ENCODE peak calls at places on chromosomes 7 and 10, in six cellular contexts. One of them, this sample, is unnamed.

GRCh38 chr7:12581897-12582296 is 11.4 kb downstream of the SCIN start:
- DNase-seq in K562: no peak
- DNase-seq in GM12878: no peak
- DNase-seq in HepG2: no peak
- DNase-seq in H1: no peak
- DNase-seq in SK-N-SH: no peak
- DNase-seq in this sample: no peak

GRCh38 chr7:159136442-159136841 is 8.2 kb downstream of the VIPR2 start:
- DNase-seq in H1: no peak
- DNase-seq in HepG2: no peak
- DNase-seq in GM12878: no peak
- DNase-seq in SK-N-SH: no peak
- DNase-seq in K562: no peak
- DNase-seq in this sample: no peak

GRCh38 chr10:58743466-58744115 is 230.9 kb downstream of the BICC1 start:
- DNase-seq in GM12878: no peak
- DNase-seq in K562: no peak
- DNase-seq in SK-N-SH: peak
- DNase-seq in HepG2: no peak
- DNase-seq in H1: no peak
- DNase-seq in this sample: no peak

GRCh38 chr10:8183241-8183704 is 128.8 kb downstream of the GATA3 start:
- DNase-seq in K562: no peak
- DNase-seq in GM12878: peak
- DNase-seq in HepG2: no peak
- DNase-seq in H1: no peak
- DNase-seq in SK-N-SH: no peak
- DNase-seq in this sample: peak

GRCh38 chr7:157117796-157118195 is 20.9 kb upstream of the UBE3C start:
- DNase-seq in HepG2: no peak
- DNase-seq in H1: no peak
- DNase-seq in SK-N-SH: no peak
- DNase-seq in K562: peak
- DNase-seq in GM12878: no peak
- DNase-seq in this sample: no peak

GRCh38 chr10:71347587-71348395 is 28.7 kb downstream of the SLC29A3 start:
- DNase-seq in K562: no peak
- DNase-seq in GM12878: no peak
- DNase-seq in HepG2: peak
- DNase-seq in SK-N-SH: no peak
- DNase-seq in H1: no peak
- DNase-seq in this sample: no peak

GRCh38 chr7:16801111-16801542 is 3.7 kb downstream of the AGR2 start:
- DNase-seq in K562: peak
- DNase-seq in SK-N-SH: peak
- DNase-seq in GM12878: no peak
- DNase-seq in H1: no peak
- DNase-seq in HepG2: peak
- DNase-seq in this sample: no peak

GRCh38 chr7:77933394-77933793 is 134.8 kb downstream of the PHTF2 start:
- DNase-seq in SK-N-SH: no peak
- DNase-seq in HepG2: no peak
- DNase-seq in GM12878: no peak
- DNase-seq in K562: peak
- DNase-seq in H1: no peak
- DNase-seq in this sample: no peak

GRCh38 chr7:90797596-90797995 is 201.5 kb downstream of the CDK14 start:
- DNase-seq in SK-N-SH: no peak
- DNase-seq in GM12878: no peak
- DNase-seq in HepG2: no peak
- DNase-seq in H1: no peak
- DNase-seq in K562: no peak
- DNase-seq in this sample: no peak

GRCh38 chr7:90271753-90272152 is 26.8 kb downstream of the CFAP69 start:
- DNase-seq in HepG2: peak
- DNase-seq in H1: no peak
- DNase-seq in GM12878: no peak
- DNase-seq in SK-N-SH: no peak
- DNase-seq in K562: no peak
- DNase-seq in this sample: no peak

GRCh38 chr10:73876566-73876965 is 2.2 kb upstream of the CAMK2G start:
- DNase-seq in H1: no peak
- DNase-seq in K562: no peak
- DNase-seq in GM12878: no peak
- DNase-seq in HepG2: no peak
- DNase-seq in SK-N-SH: no peak
- DNase-seq in this sample: no peak

GRCh38 chr7:80681272-80681885 is 42.9 kb downstream of the CD36 start:
- DNase-seq in HepG2: peak
- DNase-seq in GM12878: no peak
- DNase-seq in H1: no peak
- DNase-seq in SK-N-SH: peak
- DNase-seq in K562: no peak
- DNase-seq in this sample: no peak

GRCh38 chr7:137977173-137977572 is 24.7 kb downstream of the CREB3L2 start:
- DNase-seq in GM12878: no peak
- DNase-seq in SK-N-SH: no peak
- DNase-seq in K562: no peak
- DNase-seq in HepG2: no peak
- DNase-seq in H1: no peak
- DNase-seq in this sample: no peak

GRCh38 chr7:78125884-78126283 is 327.3 kb downstream of the PHTF2 start:
- DNase-seq in H1: no peak
- DNase-seq in GM12878: no peak
- DNase-seq in HepG2: peak
- DNase-seq in K562: no peak
- DNase-seq in SK-N-SH: no peak
- DNase-seq in this sample: no peak

GRCh38 chr7:51317582-51317910 is 937 bp upstream of the COBL start:
- DNase-seq in GM12878: no peak
- DNase-seq in H1: no peak
- DNase-seq in HepG2: no peak
- DNase-seq in K562: no peak
- DNase-seq in SK-N-SH: no peak
- DNase-seq in this sample: no peak

GRCh38 chr10:106506509-106507265 is 657.8 kb downstream of the SORCS1 start:
- DNase-seq in H1: no peak
- DNase-seq in GM12878: no peak
- DNase-seq in K562: no peak
- DNase-seq in SK-N-SH: no peak
- DNase-seq in HepG2: no peak
- DNase-seq in this sample: no peak

GRCh38 chr7:35874881-35875280 is 74.0 kb downstream of the SEPTIN7 start:
- DNase-seq in H1: no peak
- DNase-seq in GM12878: no peak
- DNase-seq in SK-N-SH: no peak
- DNase-seq in HepG2: no peak
- DNase-seq in K562: no peak
- DNase-seq in this sample: no peak

GRCh38 chr10:101536800-101537199 is 51.3 kb downstream of the POLL start:
- DNase-seq in H1: no peak
- DNase-seq in SK-N-SH: peak
- DNase-seq in HepG2: peak
- DNase-seq in GM12878: no peak
- DNase-seq in K562: peak
- DNase-seq in this sample: no peak

DNA sequence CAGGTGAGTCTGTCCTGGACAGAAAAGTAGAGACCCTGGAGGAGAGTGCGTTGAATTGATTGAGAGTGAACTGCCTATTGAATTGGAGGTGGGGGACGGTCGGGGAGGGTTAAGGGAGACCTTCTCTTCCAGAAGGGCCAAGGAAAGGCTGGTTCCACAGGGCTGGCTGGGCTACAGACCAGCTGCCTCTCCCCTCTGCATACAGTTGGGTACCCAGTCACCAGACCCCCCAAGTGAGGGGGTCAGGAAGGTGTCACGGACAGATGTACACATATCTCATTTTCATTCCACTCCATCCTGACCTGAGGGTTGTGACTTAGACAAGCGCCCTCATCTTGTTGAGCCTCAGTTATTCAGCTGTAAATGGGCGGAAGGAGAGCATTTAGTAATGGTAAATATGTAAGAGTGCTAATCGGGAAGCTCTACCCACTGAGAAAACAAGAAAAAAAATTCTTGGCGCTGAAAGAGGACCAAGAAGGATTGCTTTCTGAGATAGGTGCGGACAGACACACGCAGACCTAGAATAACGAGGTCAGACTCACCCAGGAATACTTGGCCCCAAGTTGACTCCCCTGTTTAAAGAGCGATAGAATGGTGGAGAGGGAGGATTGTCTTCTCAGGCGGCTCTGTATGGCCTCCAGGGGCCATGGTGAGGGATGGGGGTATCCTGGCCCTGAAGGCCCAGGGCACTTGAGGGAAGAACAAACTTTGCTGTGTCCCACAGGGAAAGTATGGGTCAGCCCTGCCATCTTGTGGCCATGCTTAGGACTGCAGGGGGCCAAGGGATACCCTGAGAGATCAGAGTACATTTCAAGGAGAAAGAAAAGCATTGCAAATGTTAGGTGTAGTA is 7.2 kb upstream of the MBL2 start:
- DNase-seq in HepG2: peak
- DNase-seq in SK-N-SH: peak
- DNase-seq in H1: peak
- DNase-seq in K562: peak
- DNase-seq in GM12878: no peak
- DNase-seq in this sample: peak
- TF ChIP-seq CTCF in HepG2: peak
- TF ChIP-seq CTCF in SK-N-SH: peak
- TF ChIP-seq CTCF in H1: peak
- TF ChIP-seq CTCF in K562: peak
- TF ChIP-seq CTCF in GM12878: peak
- TF ChIP-seq CTCF in this sample: peak

GRCh38 chr7:124482229-124482628 is 283.4 kb downstream of the GPR37 start:
- DNase-seq in HepG2: no peak
- DNase-seq in SK-N-SH: no peak
- DNase-seq in H1: no peak
- DNase-seq in GM12878: no peak
- DNase-seq in K562: no peak
- DNase-seq in this sample: no peak

GRCh38 chr7:124480074-124480820 is 285.3 kb downstream of the GPR37 start:
- DNase-seq in SK-N-SH: no peak
- DNase-seq in H1: no peak
- DNase-seq in K562: no peak
- DNase-seq in HepG2: no peak
- DNase-seq in GM12878: no peak
- DNase-seq in this sample: no peak

DNA sequence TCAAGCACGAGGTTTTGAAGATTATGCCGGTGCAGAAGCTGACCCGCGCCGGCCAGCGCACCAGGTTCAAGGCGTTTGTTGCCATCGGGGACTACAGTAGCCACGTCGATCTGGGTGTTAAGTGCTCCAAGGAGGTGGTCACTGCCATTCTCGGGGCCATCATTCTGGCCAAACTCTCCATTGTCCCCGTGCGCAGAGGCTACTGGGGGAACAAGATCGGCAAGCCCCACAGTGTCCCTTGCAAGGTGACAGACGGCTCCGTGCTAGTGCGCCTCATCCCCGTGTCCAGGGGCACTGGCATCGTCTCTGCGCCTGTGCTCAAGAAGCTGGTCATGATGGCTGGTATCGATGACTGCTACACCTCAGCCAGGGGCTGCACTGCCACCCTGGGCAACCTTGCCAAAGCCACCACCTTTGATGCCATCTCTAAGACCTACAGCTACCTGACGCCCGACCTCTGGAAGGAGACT is 284.7 kb downstream of the GPR37 start:
- DNase-seq in K562: no peak
- DNase-seq in HepG2: no peak
- DNase-seq in GM12878: no peak
- DNase-seq in H1: no peak
- DNase-seq in SK-N-SH: no peak
- DNase-seq in this sample: no peak
- TF ChIP-seq GABPA in K562: no peak
- TF ChIP-seq GABPA in HepG2: no peak
- TF ChIP-seq GABPA in GM12878: no peak
- TF ChIP-seq GABPA in H1: no peak
- TF ChIP-seq GABPA in SK-N-SH: no peak
- TF ChIP-seq GABPA in this sample: no peak

DNA sequence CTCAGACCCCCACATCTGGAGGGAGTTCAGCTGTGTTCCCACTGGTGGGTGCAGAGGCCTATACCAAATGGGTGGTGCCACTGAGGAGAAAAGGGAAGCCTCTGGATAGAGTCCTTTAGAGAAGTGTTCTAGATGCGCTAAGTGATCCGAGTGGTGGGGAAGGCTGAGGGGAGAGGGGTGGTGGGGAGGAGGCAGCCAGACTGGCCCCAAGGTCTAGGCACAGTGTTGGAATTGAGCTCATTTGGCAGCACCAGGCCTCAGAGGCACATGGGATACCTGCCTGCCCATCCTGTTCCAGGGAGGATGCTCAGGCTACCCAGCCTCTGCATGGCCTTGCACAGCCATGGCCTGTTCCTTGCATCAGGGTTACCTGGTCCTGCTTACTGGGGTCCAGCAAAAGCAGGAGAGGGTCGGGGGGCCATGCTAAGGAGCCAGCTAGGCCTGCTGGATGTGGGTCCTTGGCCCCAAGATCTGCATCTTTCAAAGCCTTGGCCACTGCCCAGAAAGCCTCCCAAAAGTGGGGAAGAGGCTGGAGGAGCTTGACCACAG is 99.6 kb downstream of the NEURL1 start:
- DNase-seq in GM12878: no peak
- DNase-seq in SK-N-SH: no peak
- DNase-seq in H1: no peak
- DNase-seq in K562: no peak
- DNase-seq in HepG2: no peak
- DNase-seq in this sample: no peak
- TF ChIP-seq CTCF in GM12878: no peak
- TF ChIP-seq CTCF in SK-N-SH: peak
- TF ChIP-seq CTCF in H1: no peak
- TF ChIP-seq CTCF in K562: peak
- TF ChIP-seq CTCF in HepG2: no peak
- TF ChIP-seq CTCF in this sample: no peak

DNA sequence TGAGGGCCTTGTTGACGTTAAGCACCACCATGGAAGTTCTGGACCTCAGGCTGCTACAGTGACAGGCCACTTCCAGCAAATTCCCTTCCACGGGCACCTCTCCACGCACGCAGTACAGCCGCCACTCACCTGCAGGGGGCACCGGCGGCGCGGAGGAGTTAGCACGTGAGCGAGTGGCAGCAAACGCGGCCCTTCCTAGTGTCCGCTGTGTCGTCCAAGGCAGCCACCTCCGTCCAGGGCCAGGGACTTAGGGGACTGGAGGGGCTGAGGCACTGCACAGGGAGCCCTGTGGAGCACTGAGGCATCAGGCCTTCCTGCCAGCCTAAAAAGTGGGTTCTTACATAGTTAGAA is 164.4 kb downstream of the SVIL start:
- DNase-seq in SK-N-SH: peak
- DNase-seq in K562: peak
- DNase-seq in HepG2: no peak
- DNase-seq in GM12878: no peak
- DNase-seq in H1: peak
- DNase-seq in this sample: no peak
- TF ChIP-seq GABPA in SK-N-SH: no peak
- TF ChIP-seq GABPA in K562: no peak
- TF ChIP-seq GABPA in HepG2: no peak
- TF ChIP-seq GABPA in GM12878: no peak
- TF ChIP-seq GABPA in H1: no peak
- TF ChIP-seq GABPA in this sample: no peak